ENCODE peak calls at places on chromosomes 16 and 17, in six cellular contexts. U is iPS DF 6.9, G is brain microvascular endothelial cell, K is psoas muscle, O is adipocyte, D is PC-9. R is an unnamed sample. For H3K36me3, the result is how much of the 10 kb centered on the place peaks cover.

GRCh38 chr17:42311240-42312034 is 23.1 kb downstream of the STAT5A start:
- DNase-seq in O (peak), U (no peak), G (no peak), K (peak), D (no peak), R (peak)

GRCh38 chr17:17051791-17052461 is 9.7 kb downstream of the MPRIP start:
- DNase-seq in K (peak), U (no peak), G (no peak), D (peak), O (no peak), R (peak)

GRCh38 chr17:45149037-45149668 is 878 bp downstream of the HEXIM1 start:
- DNase-seq in G (peak), D (peak), K (peak), O (peak), U (no peak), R (peak)

GRCh38 chr16:16071631-16072244 is 122.3 kb downstream of the ABCC1 start:
- DNase-seq in K (peak), U (no peak), O (no peak), D (no peak), G (peak), R (no peak)

GRCh38 chr16:23502466-23502865 is 7.8 kb downstream of the GGA2 start:
- DNase-seq in G (no peak), O (no peak), U (no peak), D (no peak), K (no peak), R (no peak)

GRCh38 chr16:10688291-10688690 is 6.4 kb downstream of the TEKT5 start:
- DNase-seq in U (no peak), G (no peak), O (no peak), K (no peak), D (peak), R (no peak)

GRCh38 chr16:81137012-81137335 is 40.8 kb upstream of the GCSH start:
- DNase-seq in G (peak), D (no peak), O (peak), U (no peak), K (no peak), R (no peak)

GRCh38 chr17:81599719-81600486 is 37.0 kb downstream of the NPLOC4 start:
- DNase-seq in K (no peak), O (peak), U (no peak), G (peak), D (no peak), R (peak)

GRCh38 chr16:46859719-46860152 is 24.4 kb upstream of the GPT2 start:
- DNase-seq in G (peak), D (peak), U (no peak), K (peak), O (peak), R (peak)

GRCh38 chr16:48383877-48384304 is 1.3 kb downstream of the SIAH1 start:
- DNase-seq in D (peak), U (no peak), K (no peak), O (no peak), G (no peak), R (no peak)

GRCh38 chr17:38465420-38466345 is 37.4 kb downstream of the ARHGAP23 start:
- DNase-seq in D (no peak), O (peak), G (no peak), U (no peak), K (peak), R (peak)

GRCh38 chr17:34366051-34366450 is 3.0 kb upstream of the CCL1 start:
- DNase-seq in U (no peak), G (no peak), O (no peak), D (no peak), K (no peak), R (no peak)

GRCh38 chr17:17671369-17672119 is 9.7 kb upstream of the RAI1 start:
- DNase-seq in U (no peak), K (no peak), O (no peak), G (no peak), D (no peak), R (no peak)

GRCh38 chr17:56441331-56441730 is 152.2 kb upstream of the NOG start:
- DNase-seq in U (no peak), O (peak), G (peak), D (no peak), K (no peak), R (no peak)

GRCh38 chr16:67873435-67874146 is 739 bp downstream of the EDC4 start:
- DNase-seq in K (no peak), U (no peak), G (no peak), O (peak), D (no peak), R (no peak)

GRCh38 chr17:57707892-57708291 is 37.2 kb downstream of the CCDC182 start:
- DNase-seq in O (peak), D (no peak), U (peak), K (peak), G (no peak), R (no peak)

GRCh38 chr17:43579570-43580140 is 33.5 kb upstream of the ETV4 start:
- DNase-seq in U (no peak), G (peak), K (no peak), D (peak), O (peak), R (no peak)

GRCh38 chr16:2499454-2499853 is 14.3 kb upstream of the ATP6V0C start:
- DNase-seq in O (no peak), U (no peak), D (no peak), K (no peak), G (no peak), R (no peak)

GRCh38 chr17:63356275-63356905 is 89.7 kb downstream of the CYB561 start:
- DNase-seq in G (peak), D (no peak), U (no peak), K (no peak), O (peak), R (no peak)

GRCh38 chr17:80422276-80422675 is 7.3 kb downstream of the ENDOV start:
- DNase-seq in K (no peak), U (no peak), O (no peak), G (no peak), D (no peak), R (peak)

GRCh38 chr17:15973016-15973415 is 26.5 kb downstream of the ZSWIM7 start:
- DNase-seq in G (no peak), O (no peak), D (no peak), K (no peak), U (no peak), R (no peak)
- H3K36me3 ChIP-seq in G (under half), O (under half), D (under half), K (under half), U (under half), R (under half)

GRCh38 chr17:49996495-49997255 is 1.7 kb upstream of the DLX3 start:
- DNase-seq in D (peak), K (peak), G (no peak), O (peak), U (no peak), R (peak)
- H3K4me3 ChIP-seq in D (peak), K (peak), G (peak), O (peak), U (peak), R (no peak)

DNA sequence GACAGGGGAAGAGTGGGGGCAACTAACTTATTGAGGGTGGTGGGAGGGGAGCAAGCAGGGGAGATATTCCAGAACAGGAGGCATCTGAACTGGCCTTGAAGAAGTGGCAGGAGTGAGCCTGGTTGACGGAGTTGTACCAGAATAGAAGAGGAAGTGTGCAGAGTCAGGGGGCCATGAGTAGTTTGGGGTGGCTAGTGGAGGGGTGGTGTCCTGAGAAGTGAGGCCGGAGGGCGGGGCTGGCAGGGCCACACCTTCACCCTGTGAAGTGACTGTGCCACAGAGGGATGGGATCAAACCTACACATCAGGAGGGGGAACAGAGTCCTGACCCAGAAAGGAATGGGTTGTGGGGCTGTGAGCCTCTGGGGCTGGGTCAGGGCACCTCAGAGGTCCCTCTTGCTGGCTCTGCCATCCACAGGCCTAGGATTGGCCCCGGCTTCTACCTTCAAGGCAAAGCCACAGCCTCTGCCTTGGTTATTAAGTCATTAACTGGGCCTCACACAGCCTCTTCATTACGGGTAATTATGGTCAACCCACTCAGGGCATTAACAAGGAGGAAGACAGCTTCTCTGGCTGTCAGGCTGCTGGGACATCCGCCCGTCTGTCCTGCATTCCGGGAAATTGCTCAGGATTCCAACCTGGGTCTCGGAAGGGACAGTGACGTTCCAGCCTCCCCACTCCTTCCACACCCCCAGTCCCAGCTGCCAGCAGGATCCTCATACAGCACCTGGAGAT is 12.7 kb downstream of the SPNS2 start:
- DNase-seq in D (no peak), K (no peak), U (no peak), G (no peak), O (no peak), R (no peak)
- H3K36me3 ChIP-seq in D (under half), K (under half), U (under half), G (under half), O (under half), R (under half)

GRCh38 chr17:78341559-78342437 is 18.1 kb downstream of the SOCS3 start:
- DNase-seq in K (peak), D (peak), G (no peak), O (peak), U (no peak), R (peak)
- H3K4me3 ChIP-seq in K (peak), D (peak), G (peak), O (peak), U (peak), R (no peak)

GRCh38 chr17:78316867-78317816 is 42.7 kb downstream of the SOCS3 start:
- DNase-seq in G (no peak), O (peak), U (no peak), D (no peak), K (no peak), R (no peak)

GRCh38 chr17:78314683-78315354 is 45.1 kb downstream of the SOCS3 start:
- DNase-seq in G (no peak), O (no peak), U (no peak), K (no peak), D (no peak), R (no peak)

GRCh38 chr17:78315355-78316114 is 44.3 kb downstream of the SOCS3 start:
- DNase-seq in D (peak), G (peak), O (peak), K (peak), U (no peak), R (peak)

GRCh38 chr17:78317817-78318400 is 42.0 kb downstream of the SOCS3 start:
- DNase-seq in D (no peak), G (no peak), O (no peak), K (no peak), U (no peak), R (no peak)

DNA sequence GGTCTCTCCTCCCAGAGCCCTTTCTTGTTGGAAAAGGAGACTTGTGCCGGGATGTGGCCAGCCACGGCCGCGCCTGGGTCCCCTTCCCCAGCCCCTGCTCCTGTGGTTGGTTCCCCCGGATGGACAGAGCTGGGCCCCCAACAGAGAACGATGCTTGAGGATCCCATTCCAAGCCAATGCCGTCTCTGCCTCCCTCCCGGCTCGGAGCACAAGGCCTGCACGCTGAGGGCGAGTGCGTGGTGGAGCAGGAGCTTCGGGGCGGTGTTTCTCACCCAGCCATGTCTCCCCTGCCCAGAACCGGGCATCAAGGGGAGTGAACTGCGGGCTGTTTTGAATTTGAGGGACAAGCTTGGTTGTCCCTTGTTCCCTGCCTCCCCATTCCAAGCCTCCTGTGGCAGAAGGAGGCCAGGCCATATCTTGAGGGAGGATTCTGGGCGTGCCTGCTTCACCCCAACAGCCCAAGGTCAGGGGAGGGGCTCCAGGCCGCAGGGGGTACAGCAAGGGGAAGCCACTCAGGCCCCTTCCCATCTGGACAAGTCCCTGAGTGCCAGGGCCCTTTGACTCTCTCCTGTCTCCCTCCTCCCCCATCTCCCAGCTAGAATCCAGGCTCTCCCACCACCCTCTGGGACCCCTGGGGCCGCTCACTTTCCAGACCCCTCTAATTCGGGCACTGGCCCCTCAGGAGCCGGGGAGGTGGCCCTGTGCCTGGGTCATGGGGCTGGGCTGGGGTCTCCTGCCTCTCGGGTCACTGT is 43.6 kb downstream of the SOCS3 start:
- DNase-seq in U (no peak), D (no peak), G (no peak), K (no peak), O (peak), R (no peak)
- H3K36me3 ChIP-seq in U (under half), D (under half), G (under half), K (under half), O (under half), R (under half)

DNA sequence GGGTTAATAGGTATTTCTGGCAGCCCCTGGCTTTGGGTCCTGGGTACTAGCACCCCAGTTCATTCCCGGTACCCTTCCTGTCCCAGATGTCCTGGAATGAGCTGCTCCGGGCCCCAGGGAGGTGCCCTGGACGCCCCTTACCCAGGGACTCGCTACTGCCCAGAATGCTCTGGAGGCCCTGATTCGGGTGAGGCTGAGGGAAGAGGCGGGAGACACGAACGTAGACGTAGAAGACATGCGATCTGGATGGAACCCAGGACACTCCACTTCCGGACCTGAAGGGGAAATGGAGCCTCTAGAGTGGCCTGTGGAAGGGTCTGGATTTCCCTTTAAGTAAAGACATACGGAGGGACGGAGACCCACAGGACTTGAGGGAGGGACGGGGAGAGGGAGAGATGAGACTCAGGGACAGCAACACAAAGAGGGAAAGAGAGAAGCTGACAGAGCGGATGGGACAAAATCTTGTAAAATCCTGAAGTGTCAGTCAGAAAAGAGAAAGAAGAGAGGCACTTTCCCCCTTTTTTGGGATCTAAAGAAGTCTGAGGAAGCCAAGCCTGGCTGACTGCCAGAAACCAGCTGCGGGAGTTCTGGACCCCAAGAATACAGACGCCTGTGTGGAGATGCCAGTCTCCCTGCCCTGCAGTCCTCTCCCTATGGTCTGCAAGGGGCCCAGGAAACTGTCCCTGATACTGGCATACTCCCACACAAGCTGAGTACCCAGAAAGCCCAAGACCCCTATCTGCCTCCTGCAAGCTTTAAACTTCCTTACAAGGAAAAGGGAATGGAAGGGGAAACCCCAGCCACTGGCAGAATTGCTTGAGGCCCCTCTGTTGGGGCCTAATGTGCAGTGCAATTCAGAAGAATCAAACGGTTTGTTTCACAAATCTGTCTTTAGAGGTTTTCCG is 1.0 kb upstream of the HOXB13 start:
- DNase-seq in U (no peak), D (no peak), K (no peak), O (no peak), G (no peak), R (no peak)
- H3K4me3 ChIP-seq in U (no peak), D (no peak), K (peak), O (no peak), G (no peak), R (no peak)

DNA sequence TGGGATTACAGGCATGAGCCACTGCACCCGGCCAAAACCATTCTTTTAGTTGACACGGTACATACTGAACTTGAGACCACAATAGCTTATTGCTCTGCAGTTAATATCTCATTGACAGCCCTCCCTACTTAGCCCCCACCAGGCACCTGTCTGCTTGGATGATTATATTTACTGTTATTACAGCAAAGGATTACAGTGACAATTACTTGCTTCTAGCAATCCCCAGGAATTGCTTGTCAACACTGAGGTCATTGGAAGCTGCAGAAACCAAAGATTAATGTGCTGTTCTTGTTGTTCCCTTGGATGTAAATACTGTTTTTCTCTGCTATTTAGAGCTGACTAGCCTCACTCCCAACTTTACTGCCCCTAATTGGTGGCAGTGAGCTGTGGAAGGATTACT is 211.2 kb downstream of the LGALS9B start:
- DNase-seq in U (no peak), D (no peak), O (no peak), G (no peak), K (no peak), R (no peak)
- H3K36me3 ChIP-seq in U (under half), D (under half), O (under half), G (under half), K (under half), R (under half)

GRCh38 chr16:54193656-54194007 is 93.0 kb downstream of the IRX3 start:
- DNase-seq in O (peak), D (peak), G (peak), K (peak), U (peak), R (peak)

GRCh38 chr16:54191163-54191562 is 95.4 kb downstream of the IRX3 start:
- DNase-seq in U (no peak), G (no peak), K (no peak), D (no peak), O (no peak), R (no peak)

GRCh38 chr16:54191592-54191991 is 95.0 kb downstream of the IRX3 start:
- DNase-seq in D (no peak), K (no peak), O (no peak), U (no peak), G (no peak), R (no peak)

GRCh38 chr16:54193013-54193655 is 93.5 kb downstream of the IRX3 start:
- DNase-seq in O (no peak), D (no peak), U (no peak), G (no peak), K (no peak), R (no peak)

GRCh38 chr16:54194008-54194731 is 92.4 kb downstream of the IRX3 start:
- DNase-seq in U (peak), D (peak), O (peak), K (peak), G (peak), R (peak)
- H3K4me3 ChIP-seq in U (peak), D (peak), O (peak), K (peak), G (peak), R (no peak)

GRCh38 chr17:61848896-61849295 is 14.4 kb downstream of the BRIP1 start:
- DNase-seq in O (no peak), D (no peak), K (no peak), G (no peak), U (no peak), R (no peak)

GRCh38 chr17:61848247-61848646 is 15.1 kb downstream of the BRIP1 start:
- DNase-seq in G (no peak), K (no peak), D (no peak), U (no peak), O (no peak), R (no peak)

GRCh38 chr17:61846976-61847375 is 16.4 kb downstream of the BRIP1 start:
- DNase-seq in K (no peak), U (no peak), O (no peak), D (no peak), G (no peak), R (no peak)

GRCh38 chr17:61847659-61848058 is 15.7 kb downstream of the BRIP1 start:
- DNase-seq in D (no peak), O (no peak), K (no peak), G (no peak), U (no peak), R (no peak)

DNA sequence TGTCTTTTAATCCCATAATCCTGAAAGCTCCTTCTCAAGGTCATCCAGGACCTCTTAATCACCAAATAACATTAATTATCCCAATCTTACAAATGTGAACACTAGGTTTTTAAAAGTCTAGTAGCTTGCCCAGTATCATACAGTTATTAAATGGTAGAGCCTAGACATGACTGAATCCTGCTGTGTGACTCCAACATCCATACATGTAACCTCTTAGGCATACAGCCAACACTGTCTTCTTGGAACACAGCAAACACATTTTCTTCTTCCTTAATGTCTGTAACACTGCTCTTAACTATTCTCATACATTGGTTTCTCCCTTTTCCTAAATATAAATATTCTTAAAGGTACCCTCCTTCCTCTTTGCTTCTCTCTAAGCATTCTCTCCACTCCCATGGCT is 13.7 kb downstream of the BRIP1 start:
- DNase-seq in D (no peak), K (no peak), G (no peak), O (peak), U (no peak), R (no peak)
- H3K36me3 ChIP-seq in D (under half), K (under half), G (under half), O (under half), U (under half), R (under half)

GRCh38 chr16:28865722-28866453 is 2.2 kb downstream of the SH2B1 start:
- DNase-seq in G (no peak), U (no peak), K (no peak), O (no peak), D (no peak), R (no peak)
- H3K4me3 ChIP-seq in G (no peak), U (no peak), K (no peak), O (no peak), D (no peak), R (no peak)

R was measured in aorta.